ENCODE peak calls at places on chromosome 20, in six cellular contexts. One of them, this sample, is unnamed.
A peak's percentile ranks its signal among the peaks of the same experiment; 100 is the strongest.

GRCh38 chr20:38108438-38109024 is 56.5 kb downstream of the TGM2 start:
- DNase-seq in K562: no peak
- DNase-seq in WTC11: no peak
- DNase-seq in A549: no peak
- DNase-seq in endothelial cell of umbilical vein: no peak
- DNase-seq in H1: peak; percentile 19
- DNase-seq in this sample: no peak

GRCh38 chr20:33846291-33846916 is 35.3 kb downstream of the CHMP4B start:
- DNase-seq in K562: peak; percentile 36
- DNase-seq in A549: no peak
- DNase-seq in endothelial cell of umbilical vein: no peak
- DNase-seq in WTC11: no peak
- DNase-seq in H1: no peak
- DNase-seq in this sample: no peak

GRCh38 chr20:35135867-35136586 is 11.1 kb downstream of the EDEM2 start:
- DNase-seq in K562: no peak
- DNase-seq in endothelial cell of umbilical vein: peak; percentile 88
- DNase-seq in H1: no peak
- DNase-seq in A549: no peak
- DNase-seq in WTC11: no peak
- DNase-seq in this sample: no peak

GRCh38 chr20:24149175-24149574 is 160.6 kb upstream of the GGTLC1 start:
- DNase-seq in H1: no peak
- DNase-seq in A549: no peak
- DNase-seq in K562: no peak
- DNase-seq in endothelial cell of umbilical vein: no peak
- DNase-seq in WTC11: no peak
- DNase-seq in this sample: no peak

GRCh38 chr20:37727957-37728634 is 34.3 kb downstream of the CTNNBL1 start:
- DNase-seq in endothelial cell of umbilical vein: no peak
- DNase-seq in H1: no peak
- DNase-seq in A549: no peak
- DNase-seq in K562: no peak
- DNase-seq in WTC11: no peak
- DNase-seq in this sample: no peak

GRCh38 chr20:9789136-9789535 is 49.7 kb downstream of the PAK5 start:
- DNase-seq in WTC11: no peak
- DNase-seq in endothelial cell of umbilical vein: no peak
- DNase-seq in A549: no peak
- DNase-seq in K562: no peak
- DNase-seq in H1: no peak
- DNase-seq in this sample: no peak

GRCh38 chr20:21101453-21102251 is 4.5 kb downstream of the LINC00237 start:
- DNase-seq in WTC11: peak; percentile 75
- DNase-seq in K562: no peak
- DNase-seq in A549: no peak
- DNase-seq in H1: peak; percentile 76
- DNase-seq in endothelial cell of umbilical vein: no peak
- DNase-seq in this sample: no peak

GRCh38 chr20:48652961-48653705 is 174.7 kb downstream of the PREX1 start:
- DNase-seq in H1: no peak
- DNase-seq in K562: no peak
- DNase-seq in endothelial cell of umbilical vein: no peak
- DNase-seq in A549: no peak
- DNase-seq in WTC11: no peak
- DNase-seq in this sample: no peak

GRCh38 chr20:38844963-38845362 is 39.5 kb downstream of the PPP1R16B start:
- DNase-seq in endothelial cell of umbilical vein: no peak
- DNase-seq in WTC11: no peak
- DNase-seq in A549: no peak
- DNase-seq in K562: no peak
- DNase-seq in H1: no peak
- DNase-seq in this sample: no peak

GRCh38 chr20:46894579-46894958 is at the start of gene EYA2:
- DNase-seq in K562: no peak
- DNase-seq in A549: peak; percentile 21
- DNase-seq in endothelial cell of umbilical vein: no peak
- DNase-seq in WTC11: peak; percentile 48
- DNase-seq in H1: peak; percentile 65
- DNase-seq in this sample: no peak

GRCh38 chr20:55140631-55141030 is 665.2 kb downstream of the DOK5 start:
- DNase-seq in K562: no peak
- DNase-seq in endothelial cell of umbilical vein: no peak
- DNase-seq in WTC11: no peak
- DNase-seq in A549: no peak
- DNase-seq in H1: no peak
- DNase-seq in this sample: no peak

GRCh38 chr20:36035720-36036119 is 67.3 kb downstream of the CNBD2 start:
- DNase-seq in A549: no peak
- DNase-seq in H1: no peak
- DNase-seq in WTC11: no peak
- DNase-seq in K562: no peak
- DNase-seq in endothelial cell of umbilical vein: no peak
- DNase-seq in this sample: no peak

GRCh38 chr20:44153636-44154043 is 33.3 kb downstream of the JPH2 start:
- DNase-seq in H1: no peak
- DNase-seq in K562: no peak
- DNase-seq in WTC11: no peak
- DNase-seq in endothelial cell of umbilical vein: no peak
- DNase-seq in A549: no peak
- DNase-seq in this sample: no peak

GRCh38 chr20:62843656-62844055 is 18.0 kb downstream of the TCFL5 start:
- DNase-seq in WTC11: no peak
- DNase-seq in K562: no peak
- DNase-seq in endothelial cell of umbilical vein: no peak
- DNase-seq in A549: no peak
- DNase-seq in H1: no peak
- DNase-seq in this sample: no peak

GRCh38 chr20:62845416-62845815 is 16.2 kb downstream of the TCFL5 start:
- DNase-seq in A549: no peak
- DNase-seq in WTC11: no peak
- DNase-seq in endothelial cell of umbilical vein: no peak
- DNase-seq in H1: no peak
- DNase-seq in K562: no peak
- DNase-seq in this sample: no peak

GRCh38 chr20:62844182-62844581 is 17.4 kb downstream of the TCFL5 start:
- DNase-seq in A549: no peak
- DNase-seq in WTC11: no peak
- DNase-seq in H1: no peak
- DNase-seq in endothelial cell of umbilical vein: no peak
- DNase-seq in K562: no peak
- DNase-seq in this sample: no peak

GRCh38 chr20:62846528-62846890 is 15.1 kb downstream of the TCFL5 start:
- DNase-seq in WTC11: no peak
- DNase-seq in A549: no peak
- DNase-seq in K562: no peak
- DNase-seq in endothelial cell of umbilical vein: no peak
- DNase-seq in H1: no peak
- DNase-seq in this sample: no peak

DNA sequence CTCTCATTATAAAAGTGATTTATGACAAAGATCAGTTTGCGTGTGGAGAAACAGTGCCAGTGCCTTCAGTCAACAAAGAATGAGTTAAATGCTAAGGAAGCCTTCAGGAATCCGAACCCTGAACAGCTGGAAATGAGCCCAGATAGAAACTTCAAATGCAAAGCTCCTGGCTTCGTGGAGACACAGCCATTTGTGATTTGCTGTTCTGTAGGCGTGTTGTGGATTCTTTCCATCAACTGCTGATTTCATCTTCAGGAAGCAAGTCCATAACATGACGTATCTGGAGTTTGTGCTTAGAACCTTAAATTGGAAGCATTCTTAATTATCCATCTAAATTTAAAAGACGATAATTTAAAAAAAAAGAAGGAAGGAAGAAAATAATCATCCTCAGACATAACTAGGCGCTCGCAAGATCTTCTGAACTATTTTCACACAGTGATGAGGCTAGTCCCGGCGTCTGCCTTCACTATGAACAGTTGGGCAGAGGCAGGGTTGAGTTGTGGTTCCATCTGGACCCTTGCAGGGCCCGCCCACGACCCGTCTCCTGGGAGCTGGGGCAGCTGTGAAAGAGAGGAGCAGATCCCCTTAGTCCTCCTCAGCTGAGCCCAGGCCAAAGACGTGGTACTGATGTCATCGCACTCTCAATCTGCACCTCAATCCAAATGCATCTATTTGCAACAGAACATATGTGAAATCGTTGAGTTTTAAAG is 15.6 kb downstream of the TCFL5 start:
- DNase-seq in A549: no peak
- DNase-seq in endothelial cell of umbilical vein: no peak
- DNase-seq in H1: no peak
- DNase-seq in WTC11: no peak
- DNase-seq in K562: no peak
- DNase-seq in this sample: no peak
- TF ChIP-seq JUN in A549: no peak
- TF ChIP-seq JUN in endothelial cell of umbilical vein: no peak
- TF ChIP-seq JUN in H1: no peak
- TF ChIP-seq JUN in WTC11: no peak
- TF ChIP-seq JUN in K562: no peak
- TF ChIP-seq JUN in this sample: no peak

DNA sequence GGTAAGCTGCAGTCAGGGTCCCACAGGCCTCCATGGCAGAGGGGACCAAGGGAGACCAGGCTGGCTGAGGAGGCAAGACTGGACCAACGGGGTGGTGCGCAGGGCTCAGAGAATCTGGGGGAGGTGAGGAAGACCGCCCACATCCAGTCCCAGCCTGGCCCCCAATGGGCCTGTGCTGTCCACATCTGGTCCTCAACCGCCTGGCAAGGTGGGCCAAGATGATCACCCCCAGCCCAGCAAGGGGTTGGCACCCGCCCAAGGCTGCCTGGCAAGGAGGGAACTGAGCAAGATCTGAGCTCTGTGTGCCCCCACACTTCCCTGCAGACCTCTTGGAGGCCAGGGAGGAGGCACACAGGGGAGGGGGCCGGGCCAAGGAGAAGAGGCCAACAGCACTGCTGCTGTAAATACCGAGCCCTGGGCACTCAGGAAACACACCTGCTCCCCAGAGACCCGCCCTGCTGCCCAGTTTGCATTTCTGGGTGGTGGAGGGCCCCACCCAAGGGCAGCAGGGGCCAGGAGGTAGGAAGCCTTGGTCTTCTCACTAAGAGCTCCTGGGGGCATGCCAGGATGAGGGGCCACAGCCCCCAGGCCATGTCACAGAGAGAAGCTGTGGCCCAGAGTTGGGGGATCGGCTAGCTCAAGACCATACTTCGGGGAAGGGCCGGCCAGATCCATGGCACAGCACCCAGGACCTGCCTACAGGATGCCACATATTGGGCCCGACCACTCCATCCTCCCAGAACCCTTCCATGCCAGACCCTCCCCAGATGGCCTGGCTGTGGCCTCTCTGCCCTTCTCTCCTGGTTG is 109.6 kb downstream of the ASXL1 start:
- DNase-seq in K562: no peak
- DNase-seq in WTC11: no peak
- DNase-seq in endothelial cell of umbilical vein: no peak
- DNase-seq in A549: no peak
- DNase-seq in H1: no peak
- DNase-seq in this sample: no peak
- TF ChIP-seq JUN in K562: no peak
- TF ChIP-seq JUN in WTC11: no peak
- TF ChIP-seq JUN in endothelial cell of umbilical vein: no peak
- TF ChIP-seq JUN in A549: no peak
- TF ChIP-seq JUN in H1: no peak
- TF ChIP-seq JUN in this sample: no peak

DNA sequence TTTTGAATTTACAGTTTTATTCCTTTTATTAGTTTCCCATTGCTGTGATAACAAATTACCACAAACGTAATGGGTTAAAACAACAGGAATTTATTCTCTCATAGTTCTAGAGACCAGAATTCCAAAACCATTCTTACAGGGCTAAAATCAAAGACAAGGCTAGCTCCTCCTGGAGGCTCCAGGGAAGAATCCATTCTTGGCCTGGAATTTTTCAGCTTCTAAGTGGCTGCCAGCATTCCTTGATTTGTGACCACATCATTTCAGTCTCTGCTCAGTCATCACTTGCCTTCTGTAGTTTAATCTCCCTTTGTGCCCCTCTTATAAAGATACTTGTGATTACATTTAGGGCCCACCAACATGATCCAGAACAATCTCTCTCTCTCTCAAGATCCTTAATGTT is 897 bp upstream of the SEL1L2 start:
- DNase-seq in endothelial cell of umbilical vein: no peak
- DNase-seq in WTC11: no peak
- DNase-seq in A549: no peak
- DNase-seq in K562: no peak
- DNase-seq in H1: no peak
- DNase-seq in this sample: no peak
- TF ChIP-seq JUN in endothelial cell of umbilical vein: no peak
- TF ChIP-seq JUN in WTC11: no peak
- TF ChIP-seq JUN in A549: no peak
- TF ChIP-seq JUN in K562: no peak
- TF ChIP-seq JUN in H1: no peak
- TF ChIP-seq JUN in this sample: no peak

GRCh38 chr20:1935696-1936366 is 40.6 kb downstream of the SIRPA start:
- DNase-seq in K562: no peak
- DNase-seq in WTC11: no peak
- DNase-seq in H1: no peak
- DNase-seq in endothelial cell of umbilical vein: no peak
- DNase-seq in A549: no peak
- DNase-seq in this sample: no peak

GRCh38 chr20:1932971-1933370 is 37.8 kb downstream of the SIRPA start:
- DNase-seq in K562: no peak
- DNase-seq in A549: no peak
- DNase-seq in endothelial cell of umbilical vein: no peak
- DNase-seq in WTC11: no peak
- DNase-seq in H1: no peak
- DNase-seq in this sample: no peak

GRCh38 chr20:1934578-1935573 is 39.7 kb downstream of the SIRPA start:
- DNase-seq in H1: no peak
- DNase-seq in K562: no peak
- DNase-seq in endothelial cell of umbilical vein: no peak
- DNase-seq in A549: no peak
- DNase-seq in WTC11: no peak
- DNase-seq in this sample: no peak

GRCh38 chr20:1933465-1933870 is 38.3 kb downstream of the SIRPA start:
- DNase-seq in A549: no peak
- DNase-seq in H1: no peak
- DNase-seq in K562: no peak
- DNase-seq in WTC11: no peak
- DNase-seq in endothelial cell of umbilical vein: no peak
- DNase-seq in this sample: no peak

DNA sequence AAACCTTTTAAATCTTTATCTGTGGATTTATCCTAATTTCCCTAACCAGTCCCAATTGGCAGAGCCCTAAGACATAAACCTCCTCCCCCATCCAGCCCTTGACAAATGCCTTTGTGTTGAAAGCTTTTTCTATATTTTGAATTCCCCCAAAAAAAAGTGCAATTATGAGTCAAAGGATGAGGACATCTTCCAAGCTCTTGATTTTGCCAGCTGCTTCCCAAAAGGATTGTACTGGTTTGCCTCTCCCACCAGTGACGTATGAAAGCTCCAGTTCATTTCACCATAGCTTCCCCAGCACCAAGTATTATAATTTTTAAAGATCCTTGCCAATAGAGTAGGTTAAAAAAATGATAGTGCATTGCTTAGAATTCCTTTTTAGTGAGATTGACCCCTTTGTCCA is 39.0 kb downstream of the SIRPA start:
- DNase-seq in A549: no peak
- DNase-seq in H1: no peak
- DNase-seq in endothelial cell of umbilical vein: no peak
- DNase-seq in K562: no peak
- DNase-seq in WTC11: no peak
- DNase-seq in this sample: no peak
- TF ChIP-seq JUN in A549: no peak
- TF ChIP-seq JUN in H1: no peak
- TF ChIP-seq JUN in endothelial cell of umbilical vein: no peak
- TF ChIP-seq JUN in K562: no peak
- TF ChIP-seq JUN in WTC11: no peak
- TF ChIP-seq JUN in this sample: no peak

This sample was measured in HepG2.